ENCODE peak calls at places on chromosomes 2 and 18, in seven cellular contexts. One of them, this sample, is unnamed.

GRCh38 chr2:74077636-74078035 is 70.1 kb downstream of the BOLA3 start:
- DNase-seq in H4: no peak
- DNase-seq in retina: no peak
- DNase-seq in SJSA1: no peak
- DNase-seq in COR-L47: no peak
- DNase-seq in mucosa of descending colon: no peak
- DNase-seq in stomach: no peak
- DNase-seq in this sample: no peak

GRCh38 chr2:102109016-102109415 is 33.5 kb upstream of the IL1R1 start:
- DNase-seq in H4: no peak
- DNase-seq in retina: no peak
- DNase-seq in SJSA1: no peak
- DNase-seq in COR-L47: no peak
- DNase-seq in mucosa of descending colon: no peak
- DNase-seq in stomach: no peak
- DNase-seq in this sample: no peak

GRCh38 chr2:54767921-54768320 is 44.5 kb downstream of the EML6 start:
- DNase-seq in H4: peak
- DNase-seq in retina: no peak
- DNase-seq in SJSA1: peak
- DNase-seq in COR-L47: no peak
- DNase-seq in mucosa of descending colon: no peak
- DNase-seq in stomach: no peak
- DNase-seq in this sample: no peak

GRCh38 chr2:200705305-200705985 is 106.3 kb upstream of the BZW1 start:
- DNase-seq in H4: no peak
- DNase-seq in retina: no peak
- DNase-seq in SJSA1: no peak
- DNase-seq in COR-L47: no peak
- DNase-seq in mucosa of descending colon: no peak
- DNase-seq in stomach: no peak
- DNase-seq in this sample: no peak

GRCh38 chr2:206158563-206159345 is 490 bp downstream of the NDUFS1 start:
- DNase-seq in H4: no peak
- DNase-seq in retina: no peak
- DNase-seq in SJSA1: no peak
- DNase-seq in COR-L47: no peak
- DNase-seq in mucosa of descending colon: no peak
- DNase-seq in stomach: no peak
- DNase-seq in this sample: peak

GRCh38 chr18:7760967-7761946 is 194.1 kb downstream of the PTPRM start:
- DNase-seq in H4: no peak
- DNase-seq in retina: no peak
- DNase-seq in SJSA1: no peak
- DNase-seq in COR-L47: no peak
- DNase-seq in mucosa of descending colon: no peak
- DNase-seq in stomach: no peak
- DNase-seq in this sample: no peak

GRCh38 chr2:33521791-33522281 is 45.4 kb downstream of the RASGRP3 start:
- DNase-seq in H4: no peak
- DNase-seq in retina: no peak
- DNase-seq in SJSA1: no peak
- DNase-seq in COR-L47: no peak
- DNase-seq in mucosa of descending colon: no peak
- DNase-seq in stomach: no peak
- DNase-seq in this sample: peak

GRCh38 chr2:191061381-191061982 is 47.5 kb upstream of the STAT1 start:
- DNase-seq in H4: no peak
- DNase-seq in retina: no peak
- DNase-seq in SJSA1: no peak
- DNase-seq in COR-L47: no peak
- DNase-seq in mucosa of descending colon: no peak
- DNase-seq in stomach: no peak
- DNase-seq in this sample: no peak

GRCh38 chr2:151849413-151850010 is 21.3 kb upstream of the ARL5A start:
- DNase-seq in H4: no peak
- DNase-seq in retina: no peak
- DNase-seq in SJSA1: no peak
- DNase-seq in COR-L47: no peak
- DNase-seq in mucosa of descending colon: no peak
- DNase-seq in stomach: no peak
- DNase-seq in this sample: no peak

GRCh38 chr2:44348385-44348784 is 12.9 kb downstream of the PREPL start:
- DNase-seq in H4: no peak
- DNase-seq in retina: no peak
- DNase-seq in SJSA1: no peak
- DNase-seq in COR-L47: no peak
- DNase-seq in mucosa of descending colon: no peak
- DNase-seq in stomach: no peak
- DNase-seq in this sample: no peak

GRCh38 chr18:9755603-9756002 is 47.5 kb downstream of the RAB31 start:
- DNase-seq in H4: no peak
- DNase-seq in retina: peak
- DNase-seq in SJSA1: peak
- DNase-seq in COR-L47: no peak
- DNase-seq in mucosa of descending colon: no peak
- DNase-seq in stomach: no peak
- DNase-seq in this sample: no peak

GRCh38 chr2:71256421-71256820 is 29.5 kb upstream of the PAIP2B start:
- DNase-seq in H4: no peak
- DNase-seq in retina: no peak
- DNase-seq in SJSA1: no peak
- DNase-seq in COR-L47: no peak
- DNase-seq in mucosa of descending colon: no peak
- DNase-seq in stomach: no peak
- DNase-seq in this sample: no peak

GRCh38 chr2:183149489-183149888 is 25.2 kb downstream of the NUP35 start:
- DNase-seq in H4: no peak
- DNase-seq in retina: no peak
- DNase-seq in SJSA1: peak
- DNase-seq in COR-L47: no peak
- DNase-seq in mucosa of descending colon: no peak
- DNase-seq in stomach: no peak
- DNase-seq in this sample: no peak

GRCh38 chr2:31411771-31412170 is 2.8 kb downstream of the XDH start:
- DNase-seq in H4: no peak
- DNase-seq in retina: no peak
- DNase-seq in SJSA1: no peak
- DNase-seq in COR-L47: no peak
- DNase-seq in mucosa of descending colon: no peak
- DNase-seq in stomach: no peak
- DNase-seq in this sample: no peak

GRCh38 chr2:176817061-176817565 is 395.5 kb upstream of the HNRNPA3 start:
- DNase-seq in H4: no peak
- DNase-seq in retina: peak
- DNase-seq in SJSA1: no peak
- DNase-seq in COR-L47: peak
- DNase-seq in mucosa of descending colon: no peak
- DNase-seq in stomach: no peak
- DNase-seq in this sample: peak

GRCh38 chr2:128279786-128280701 is 38.6 kb downstream of the HS6ST1 start:
- DNase-seq in H4: no peak
- DNase-seq in retina: no peak
- DNase-seq in SJSA1: no peak
- DNase-seq in COR-L47: no peak
- DNase-seq in mucosa of descending colon: no peak
- DNase-seq in stomach: no peak
- DNase-seq in this sample: no peak

GRCh38 chr2:173631123-173631450 is 276.4 kb downstream of the CDCA7 start:
- DNase-seq in H4: peak
- DNase-seq in retina: peak
- DNase-seq in SJSA1: peak
- DNase-seq in COR-L47: no peak
- DNase-seq in mucosa of descending colon: peak
- DNase-seq in stomach: no peak
- DNase-seq in this sample: no peak

GRCh38 chr2:2558476-2558875 is 227.4 kb upstream of the MYT1L start:
- DNase-seq in H4: no peak
- DNase-seq in retina: no peak
- DNase-seq in SJSA1: no peak
- DNase-seq in COR-L47: no peak
- DNase-seq in mucosa of descending colon: no peak
- DNase-seq in stomach: no peak
- DNase-seq in this sample: no peak

GRCh38 chr2:237180225-237180624 is 94.5 kb downstream of the COPS8 start:
- DNase-seq in H4: no peak
- DNase-seq in retina: no peak
- DNase-seq in SJSA1: no peak
- DNase-seq in COR-L47: no peak
- DNase-seq in mucosa of descending colon: no peak
- DNase-seq in stomach: no peak
- DNase-seq in this sample: no peak

GRCh38 chr18:48488388-48488850 is 50.4 kb upstream of the CTIF start:
- DNase-seq in H4: peak
- DNase-seq in retina: no peak
- DNase-seq in SJSA1: peak
- DNase-seq in COR-L47: no peak
- DNase-seq in mucosa of descending colon: peak
- DNase-seq in stomach: peak
- DNase-seq in this sample: no peak

GRCh38 chr2:240645346-240646060 is 20.2 kb downstream of the GPR35 start:
- DNase-seq in H4: no peak
- DNase-seq in retina: no peak
- DNase-seq in SJSA1: no peak
- DNase-seq in COR-L47: no peak
- DNase-seq in mucosa of descending colon: no peak
- DNase-seq in stomach: no peak
- DNase-seq in this sample: no peak

GRCh38 chr2:8461341-8461740 is 220.5 kb upstream of the ID2 start:
- DNase-seq in H4: no peak
- DNase-seq in retina: no peak
- DNase-seq in SJSA1: no peak
- DNase-seq in COR-L47: no peak
- DNase-seq in mucosa of descending colon: no peak
- DNase-seq in stomach: peak
- DNase-seq in this sample: no peak

This sample was measured in NCI-H2227 treated with DMSO at 0.1 percent for 48 hours.